ENCODE peak calls at places on chromosomes 13 and 19, in four cellular contexts. Q is Peyer's patch, F is body of pancreas, T is stomach. E is an unnamed sample. For H3K36me3, the result is how much of the 10 kb centered on the place peaks cover.

GRCh38 chr13:80039000-80039399 is 301.9 kb downstream of the SPRY2 start:
- DNase-seq in Q (no peak), F (no peak), T (no peak), E (no peak)

GRCh38 chr13:68107667-68108066 is 877.5 kb upstream of the PCDH9 start:
- DNase-seq in F (no peak), Q (no peak), T (no peak), E (no peak)

GRCh38 chr13:94328336-94329041 is 151.0 kb downstream of the DCT start:
- DNase-seq in T (no peak), F (no peak), Q (no peak), E (no peak)

GRCh38 chr19:28334419-28334818 is 878.5 kb downstream of the UQCRFS1 start:
- DNase-seq in F (no peak), Q (no peak), T (no peak), E (no peak)

GRCh38 chr19:18809149-18809978 is 18.3 kb upstream of the COMP start:
- DNase-seq in F (peak), Q (no peak), T (peak), E (peak)

GRCh38 chr13:60260440-60260839 is 96.7 kb upstream of the DIAPH3 start:
- DNase-seq in F (no peak), Q (no peak), T (no peak), E (no peak)

GRCh38 chr13:72850959-72851677 is 69.2 kb downstream of the PIBF1 start:
- DNase-seq in Q (peak), F (peak), T (no peak), E (no peak)

GRCh38 chr13:19864339-19865309 is 1.2 kb upstream of the ZMYM5 start:
- DNase-seq in T (peak), Q (peak), F (peak), E (peak)

GRCh38 chr13:92173254-92173653 is 774.8 kb downstream of the GPC5 start:
- DNase-seq in T (no peak), F (no peak), Q (no peak), E (no peak)

GRCh38 chr19:6424939-6425731 is 524 bp upstream of the KHSRP start:
- DNase-seq in F (peak), T (peak), Q (peak), E (peak)

GRCh38 chr19:9741476-9742171 is 26.9 kb downstream of the ZNF846 start:
- DNase-seq in T (no peak), F (no peak), Q (no peak), E (peak)

GRCh38 chr13:38053896-38054295 is 184.3 kb upstream of the TRPC4 start:
- DNase-seq in T (no peak), F (no peak), Q (no peak), E (no peak)

GRCh38 chr13:23344923-23345322 is 88.6 kb downstream of the SACS start:
- DNase-seq in T (no peak), Q (no peak), F (no peak), E (no peak)

GRCh38 chr19:5632657-5633056 is 9.8 kb downstream of the SAFB start:
- DNase-seq in T (no peak), Q (no peak), F (no peak), E (no peak)

GRCh38 chr19:22199171-22199570 is 2.4 kb upstream of the ZNF676 start:
- DNase-seq in Q (no peak), T (no peak), F (no peak), E (no peak)

GRCh38 chr13:27131202-27131623 is 40.4 kb downstream of the USP12 start:
- DNase-seq in Q (no peak), F (no peak), T (no peak), E (no peak)

GRCh38 chr13:70424428-70424827 is 316.2 kb upstream of the KLHL1 start:
- DNase-seq in Q (no peak), T (peak), F (peak), E (no peak)

GRCh38 chr19:19064811-19065745 is 1.3 kb downstream of the SLC25A42 start:
- DNase-seq in Q (no peak), F (peak), T (no peak), E (no peak)

GRCh38 chr19:46748325-46749109 is 2.3 kb upstream of the STRN4 start:
- DNase-seq in F (peak), Q (peak), T (peak), E (peak)

GRCh38 chr19:39341122-39341719 is 1.0 kb upstream of the SAMD4B start:
- DNase-seq in Q (no peak), T (peak), F (peak), E (peak)

GRCh38 chr13:95553614-95554385 is 1.3 kb downstream of the CLDN10 start:
- DNase-seq in F (peak), T (no peak), Q (no peak), E (no peak)

GRCh38 chr13:42486711-42487198 is 87.2 kb upstream of the TNFSF11 start:
- DNase-seq in F (no peak), Q (no peak), T (no peak), E (no peak)

GRCh38 chr19:55437410-55437809 is 5.7 kb downstream of the SHISA7 start:
- DNase-seq in T (peak), F (peak), Q (no peak), E (peak)

GRCh38 chr13:23323946-23324709 is 109.4 kb downstream of the SACS start:
- DNase-seq in Q (no peak), T (no peak), F (no peak), E (no peak)

GRCh38 chr13:99501952-99502310 is 659 bp downstream of the TM9SF2 start:
- DNase-seq in T (peak), F (peak), Q (peak), E (peak)

GRCh38 chr13:23960566-23961156 is 63.4 kb upstream of the C1QTNF9B start:
- DNase-seq in T (no peak), Q (no peak), F (peak), E (no peak)

GRCh38 chr13:79679334-79679733 is 198.4 kb downstream of the NDFIP2 start:
- DNase-seq in T (peak), Q (peak), F (peak), E (peak)

GRCh38 chr13:77980592-77980991 is 62.0 kb upstream of the EDNRB start:
- DNase-seq in T (no peak), Q (no peak), F (no peak), E (no peak)

GRCh38 chr13:73466561-73466960 is 407.8 kb downstream of the KLF5 start:
- DNase-seq in F (no peak), Q (no peak), T (no peak), E (no peak)

GRCh38 chr13:112251930-112252585 is 124.1 kb upstream of the SPACA7 start:
- DNase-seq in F (no peak), T (no peak), Q (no peak), E (no peak)

GRCh38 chr13:31827707-31828106 is 88.4 kb downstream of the RXFP2 start:
- DNase-seq in Q (no peak), F (no peak), T (no peak), E (no peak)

GRCh38 chr13:107421028-107421427 is 794.3 kb downstream of the LIG4 start:
- DNase-seq in Q (no peak), T (no peak), F (no peak), E (no peak)

GRCh38 chr13:73898276-73898675 is 235.9 kb downstream of the KLF12 start:
- DNase-seq in Q (no peak), T (no peak), F (no peak), E (no peak)

GRCh38 chr19:52648336-52648990 is 10.3 kb upstream of the ZNF83 start:
- DNase-seq in Q (no peak), T (no peak), F (no peak), E (no peak)

GRCh38 chr19:54418030-54418929 is 3.0 kb downstream of the TTYH1 start:
- DNase-seq in T (no peak), F (no peak), Q (no peak), E (no peak)

GRCh38 chr13:24528816-24529398 is 16.3 kb upstream of the PARP4 start:
- DNase-seq in Q (no peak), F (no peak), T (no peak), E (no peak)

GRCh38 chr13:60538566-60538965 is 141.5 kb downstream of the TDRD3 start:
- DNase-seq in T (no peak), Q (no peak), F (no peak), E (no peak)

GRCh38 chr13:69857188-69857821 is 250.3 kb upstream of the ATXN8OS start:
- DNase-seq in F (no peak), T (no peak), Q (no peak), E (no peak)

DNA sequence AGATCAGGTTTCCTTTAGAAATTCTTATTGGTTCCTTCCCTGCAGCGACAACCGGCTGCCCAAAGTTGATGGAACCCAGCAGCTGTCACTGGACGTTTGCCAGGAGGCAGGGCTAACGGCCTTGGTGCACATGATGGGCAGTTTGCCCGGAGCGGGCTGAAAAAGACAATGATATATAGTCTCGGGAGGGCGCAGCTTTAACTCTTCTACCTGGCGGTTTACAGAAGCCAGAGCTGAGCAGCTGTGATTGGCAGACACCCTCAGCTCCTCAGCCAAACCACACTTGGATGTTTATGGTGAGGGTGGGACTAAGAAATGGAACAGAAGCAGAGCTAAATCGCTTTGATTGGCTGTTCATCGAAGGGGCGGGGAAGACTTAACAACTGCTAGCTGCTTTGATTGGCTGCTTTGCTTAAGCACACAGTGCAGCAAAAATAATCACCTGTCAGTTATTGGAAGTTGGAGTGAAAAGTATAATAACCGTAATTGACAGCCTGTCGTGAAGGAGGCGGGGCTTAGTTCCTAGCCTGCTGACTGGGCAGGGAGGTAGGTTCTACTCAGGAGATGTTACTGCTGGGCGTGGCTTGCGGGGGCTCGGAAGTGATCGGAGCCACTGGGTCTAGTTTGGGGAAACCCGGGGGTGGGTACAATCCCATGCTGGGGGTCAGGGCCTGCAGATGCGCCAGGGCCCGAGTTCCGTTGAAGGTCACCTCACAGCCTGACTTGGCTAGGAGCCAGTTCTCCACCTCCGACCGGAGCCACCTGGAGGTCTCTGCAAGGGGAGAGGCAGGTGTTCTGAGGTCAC is 7.5 kb downstream of the EMP3 start:
- DNase-seq in Q (peak), F (peak), T (peak), E (peak)
- H3K36me3 ChIP-seq in Q (under half), F (under half), T (under half), E (under half)

GRCh38 chr19:4494691-4495064 is 22.6 kb downstream of the HDGFL2 start:
- DNase-seq in F (no peak), T (no peak), Q (no peak), E (no peak)

GRCh38 chr19:4493929-4494690 is 22.0 kb downstream of the HDGFL2 start:
- DNase-seq in F (no peak), T (no peak), Q (no peak), E (no peak)

GRCh38 chr19:4495471-4495870 is 22.8 kb downstream of the PLIN4 start:
- DNase-seq in F (peak), T (peak), Q (peak), E (no peak)

GRCh38 chr19:4492337-4493103 is 20.4 kb downstream of the HDGFL2 start:
- DNase-seq in Q (no peak), F (no peak), T (no peak), E (no peak)

DNA sequence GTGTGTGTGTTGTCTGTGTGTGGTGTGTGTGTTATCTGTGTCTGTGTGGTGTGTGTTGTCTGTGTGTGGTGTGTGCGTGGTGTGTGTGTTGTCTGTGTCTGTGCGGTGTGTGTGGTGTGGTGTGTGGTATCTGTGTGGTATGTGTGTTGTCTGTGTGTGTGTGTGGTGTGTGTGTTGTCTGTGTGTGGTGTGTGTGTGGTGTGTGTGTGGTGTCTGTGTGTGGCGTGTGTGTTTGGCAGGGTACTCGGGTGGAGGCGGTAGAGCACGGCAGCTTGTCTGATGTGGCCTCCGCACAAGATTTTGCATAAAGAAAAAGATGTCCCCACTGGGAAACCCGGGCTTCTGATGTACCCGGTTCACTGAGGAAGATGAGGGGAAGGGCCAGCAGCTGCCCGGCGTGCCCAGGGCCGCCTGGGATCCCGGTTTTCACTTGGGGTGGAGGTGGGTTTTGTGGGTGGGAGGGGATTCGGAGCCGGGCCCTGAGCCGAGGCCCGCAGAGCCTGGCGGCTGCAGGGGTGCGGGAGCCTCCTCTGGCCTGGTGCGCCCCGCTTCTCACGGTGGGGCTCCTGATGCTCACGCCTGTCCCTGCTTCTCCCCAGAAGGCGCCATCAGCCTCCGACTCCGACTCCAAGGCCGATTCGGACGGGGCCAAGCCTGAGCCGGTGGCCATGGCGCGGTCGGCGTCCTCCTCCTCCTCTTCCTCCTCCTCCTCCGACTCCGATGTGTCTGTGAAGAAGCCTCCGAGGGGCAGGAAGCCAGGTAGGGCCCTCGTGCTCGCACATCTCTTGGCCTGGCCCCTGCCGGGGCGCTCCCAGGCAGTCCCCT is 21.2 kb downstream of the HDGFL2 start:
- DNase-seq in T (no peak), F (no peak), Q (no peak), E (no peak)
- TF ChIP-seq POLR2A in T (no peak), F (no peak), Q (no peak), E (no peak)

DNA sequence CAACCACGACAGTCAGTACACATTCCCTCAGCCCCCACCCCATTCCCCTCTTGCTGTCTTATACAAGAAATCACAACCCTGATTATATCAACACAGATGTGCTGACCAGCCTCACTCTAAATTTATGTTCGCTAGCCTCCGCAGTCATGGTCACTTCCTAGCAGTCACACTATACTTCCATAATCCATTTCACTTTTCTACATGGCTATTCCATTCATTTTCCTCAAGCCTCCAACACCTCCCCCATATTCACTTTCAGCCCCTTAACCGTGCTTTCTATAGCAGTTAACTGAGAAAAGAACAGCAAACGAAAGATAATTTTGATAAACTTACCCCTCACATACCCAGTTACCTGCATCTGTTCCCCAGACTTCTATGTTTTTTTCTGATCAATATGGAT is 8.4 kb downstream of the LSM14A start:
- DNase-seq in F (no peak), T (no peak), Q (no peak), E (no peak)
- H3K36me3 ChIP-seq in F (under half), T (under half), Q (under half), E (under half)

DNA sequence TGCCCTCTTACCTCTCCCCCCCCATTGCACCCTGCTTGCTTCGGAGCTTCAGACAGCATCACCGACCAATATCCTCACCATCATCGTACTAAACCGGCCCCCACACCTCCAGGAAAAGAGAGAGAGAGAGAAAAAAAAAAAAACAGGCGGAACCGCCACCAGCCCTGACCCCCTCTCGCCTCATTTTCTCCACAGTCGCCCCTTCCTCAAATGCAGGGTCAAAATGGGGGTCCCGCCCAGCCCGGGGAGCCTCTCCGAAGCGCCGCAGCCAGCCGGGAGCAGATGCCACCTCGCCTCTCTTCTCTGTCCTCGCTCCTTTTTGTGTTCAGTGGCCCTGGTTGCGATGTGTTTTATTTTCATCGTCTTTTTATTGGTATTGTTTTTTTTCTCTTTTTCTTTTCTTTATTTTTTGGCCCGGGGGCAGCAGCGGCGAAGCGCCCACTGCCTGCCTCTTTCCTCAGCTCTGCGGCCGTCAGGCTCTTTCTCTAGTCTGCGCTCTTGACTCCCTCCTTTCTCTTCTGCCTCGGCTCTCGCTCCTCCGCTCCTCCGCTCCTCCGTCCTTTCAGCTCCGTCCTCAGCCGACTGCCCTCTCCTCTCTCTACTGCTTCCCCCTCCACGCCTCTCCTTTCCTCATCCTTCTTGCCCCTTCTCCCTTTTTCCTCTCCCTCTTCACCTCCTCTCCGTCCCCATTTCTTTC is 41.4 kb downstream of the DEDD2 start:
- DNase-seq in F (no peak), Q (no peak), T (no peak), E (no peak)
- TF ChIP-seq POLR2A in F (no peak), Q (no peak), T (no peak), E (no peak)

GRCh38 chr19:1145635-1146417 is 28.2 kb downstream of the SBNO2 start:
- DNase-seq in Q (no peak), F (no peak), T (no peak), E (no peak)

GRCh38 chr19:1146858-1147780 is 26.9 kb downstream of the SBNO2 start:
- DNase-seq in T (no peak), F (no peak), Q (no peak), E (no peak)

GRCh38 chr19:1143828-1144399 is 30.2 kb downstream of the SBNO2 start:
- DNase-seq in T (no peak), Q (no peak), F (no peak), E (no peak)

GRCh38 chr19:1146418-1146711 is 27.7 kb downstream of the SBNO2 start:
- DNase-seq in Q (no peak), F (no peak), T (no peak), E (no peak)

DNA sequence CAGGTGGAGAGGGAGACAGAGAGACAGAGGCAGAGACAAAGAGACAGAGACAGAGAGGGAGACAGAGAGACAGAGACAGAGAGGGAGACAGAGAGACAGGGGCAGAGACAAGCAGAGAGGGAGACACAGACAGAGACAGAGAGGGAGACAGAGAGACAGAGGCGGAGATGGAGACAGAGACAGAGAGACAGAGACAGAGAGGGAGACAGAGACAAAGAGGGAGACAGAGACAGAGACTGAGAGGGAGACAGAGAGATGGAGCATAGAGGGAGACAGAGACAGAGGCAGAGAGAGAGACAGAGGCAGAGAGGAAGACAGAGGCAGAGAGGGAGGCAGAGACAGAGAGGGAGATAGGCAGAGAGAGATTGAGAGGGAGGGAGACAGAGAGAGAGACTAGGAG is 29.3 kb downstream of the SBNO2 start:
- DNase-seq in F (no peak), Q (no peak), T (no peak), E (no peak)
- H3K36me3 ChIP-seq in F (under half), Q (under half), T (half or more), E (under half)

DNA sequence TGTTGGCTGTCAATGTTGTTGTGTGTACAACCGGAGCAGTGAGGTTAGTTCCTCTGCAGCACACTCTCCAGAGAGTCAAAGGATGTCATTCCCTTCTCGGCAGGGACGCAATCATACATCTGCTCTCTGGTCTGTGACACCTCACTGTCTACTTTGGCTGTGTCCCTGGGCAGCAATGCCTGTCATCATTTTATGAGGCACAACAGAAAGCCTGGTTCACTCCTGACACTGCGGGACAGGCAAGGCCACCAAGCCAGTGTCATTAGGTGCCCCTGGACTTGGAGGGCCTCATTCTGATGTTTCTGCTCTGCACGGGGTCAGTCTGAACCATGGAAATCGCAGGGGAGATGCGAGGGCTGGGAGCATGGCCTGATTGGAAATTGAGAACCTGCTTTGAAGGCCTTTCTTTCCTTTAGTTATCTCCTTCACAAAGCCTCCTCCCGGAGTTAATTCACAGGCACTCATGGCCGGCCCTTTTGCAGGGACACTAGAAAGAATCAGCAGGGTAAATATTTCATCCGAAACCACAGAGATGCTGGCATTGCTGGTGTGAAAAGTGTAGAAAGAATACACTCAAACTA is 284.4 kb downstream of the ZNF536 start:
- DNase-seq in Q (no peak), T (no peak), F (no peak), E (no peak)
- TF ChIP-seq POLR2A in Q (no peak), T (no peak), F (no peak), E (no peak)

GRCh38 chr13:101272886-101273285 is 143.4 kb downstream of the NALCN start:
- DNase-seq in F (no peak), T (no peak), Q (no peak), E (no peak)
- H3K36me3 ChIP-seq in F (under half), T (under half), Q (under half), E (under half)

E was measured in thyroid gland.